ENCODE peak calls at places on chromosomes 1 and 21, in ten cellular contexts. M, V, G, D, K, S, B, L, T and E are unnamed samples.

GRCh38 chr1:156263288-156263655 is 15.4 kb upstream of the PAQR6 start:
- DNase-seq in M (no peak), V (no peak), G (no peak), D (no peak), K (no peak), S (no peak), B (no peak), L (no peak), T (no peak), E (no peak)

GRCh38 chr1:180901221-180901990 is 11.3 kb upstream of the KIAA1614 start:
- DNase-seq in M (no peak), V (no peak), G (no peak), D (no peak), K (no peak), S (no peak), B (no peak), L (no peak), T (no peak), E (no peak)

GRCh38 chr1:210024996-210025395 is 87.0 kb downstream of the SYT14 start:
- DNase-seq in M (no peak), V (no peak), G (no peak), D (no peak), K (no peak), S (no peak), B (no peak), L (no peak), T (no peak), E (no peak)

GRCh38 chr1:40712997-40713396 is 21.5 kb downstream of the NFYC start:
- DNase-seq in M (no peak), V (no peak), G (no peak), D (no peak), K (no peak), S (no peak), B (no peak), L (no peak), T (no peak), E (no peak)

GRCh38 chr1:210477328-210477924 is 148.7 kb downstream of the HHAT start:
- DNase-seq in M (no peak), V (no peak), G (no peak), D (no peak), K (no peak), S (peak), B (no peak), L (no peak), T (no peak), E (peak)

GRCh38 chr1:99218999-99219398 is 45.3 kb upstream of the PLPPR4 start:
- DNase-seq in M (no peak), V (no peak), G (no peak), D (no peak), K (no peak), S (no peak), B (no peak), L (no peak), T (no peak), E (no peak)

GRCh38 chr1:38558055-38558454 is 301.5 kb downstream of the RRAGC start:
- DNase-seq in M (no peak), V (no peak), G (no peak), D (no peak), K (no peak), S (no peak), B (no peak), L (no peak), T (no peak), E (no peak)

GRCh38 chr1:53116307-53116810 is 26.1 kb downstream of the SLC1A7 start:
- DNase-seq in M (no peak), V (no peak), G (no peak), D (no peak), K (no peak), S (no peak), B (no peak), L (no peak), T (no peak), E (no peak)

GRCh38 chr21:30831194-30831765 is 1.7 kb upstream of the KRTAP7-1 start:
- DNase-seq in M (peak), V (peak), G (peak), D (no peak), K (no peak), S (no peak), B (no peak), L (no peak), T (peak), E (no peak)

GRCh38 chr1:31216016-31216415 is 23.7 kb downstream of the NKAIN1 start:
- DNase-seq in M (peak), V (no peak), G (no peak), D (no peak), K (no peak), S (no peak), B (peak), L (no peak), T (peak), E (no peak)

GRCh38 chr1:191350938-191351337 is 807.3 kb upstream of the RGS18 start:
- DNase-seq in M (no peak), V (no peak), G (no peak), D (no peak), K (no peak), S (no peak), B (no peak), L (no peak), T (no peak), E (no peak)

GRCh38 chr1:42833981-42834380 is 12.4 kb upstream of the ZNF691 start:
- DNase-seq in M (no peak), V (no peak), G (no peak), D (no peak), K (no peak), S (no peak), B (no peak), L (no peak), T (no peak), E (no peak)

GRCh38 chr1:193270996-193271395 is 84.6 kb upstream of the B3GALT2 start:
- DNase-seq in M (peak), V (no peak), G (no peak), D (no peak), K (peak), S (no peak), B (no peak), L (no peak), T (peak), E (peak)

GRCh38 chr21:27258222-27258621 is 291.3 kb upstream of the ADAMTS5 start:
- DNase-seq in M (no peak), V (no peak), G (no peak), D (no peak), K (no peak), S (no peak), B (no peak), L (no peak), T (no peak), E (no peak)

GRCh38 chr1:182885591-182885990 is 46.4 kb downstream of the DHX9 start:
- DNase-seq in M (no peak), V (no peak), G (no peak), D (no peak), K (no peak), S (no peak), B (no peak), L (no peak), T (no peak), E (no peak)

GRCh38 chr1:111436726-111437125 is 9.2 kb upstream of the OVGP1 start:
- DNase-seq in M (no peak), V (no peak), G (no peak), D (no peak), K (peak), S (no peak), B (no peak), L (peak), T (peak), E (no peak)

GRCh38 chr1:4002061-4002521 is 102.0 kb upstream of the C1orf174 start:
- DNase-seq in M (no peak), V (no peak), G (no peak), D (no peak), K (no peak), S (no peak), B (no peak), L (no peak), T (no peak), E (no peak)

GRCh38 chr1:197180252-197180878 is 33.9 kb upstream of the ASPM start:
- DNase-seq in M (peak), V (no peak), G (no peak), D (no peak), K (peak), S (no peak), B (no peak), L (no peak), T (peak), E (no peak)

GRCh38 chr1:178020968-178021640 is 51.2 kb upstream of the SEC16B start:
- DNase-seq in M (no peak), V (no peak), G (no peak), D (no peak), K (no peak), S (no peak), B (no peak), L (no peak), T (no peak), E (no peak)

GRCh38 chr1:248837045-248837793 is 805 bp upstream of the ZNF672 start:
- DNase-seq in M (no peak), V (no peak), G (no peak), D (no peak), K (no peak), S (no peak), B (no peak), L (no peak), T (no peak), E (no peak)

GRCh38 chr1:39751595-39751994 is 12.9 kb downstream of the PPIE start:
- DNase-seq in M (no peak), V (no peak), G (no peak), D (no peak), K (no peak), S (no peak), B (no peak), L (no peak), T (no peak), E (no peak)

GRCh38 chr1:53069663-53070327 is 7.8 kb downstream of the PODN start:
- DNase-seq in M (no peak), V (no peak), G (no peak), D (no peak), K (no peak), S (no peak), B (peak), L (no peak), T (no peak), E (no peak)

GRCh38 chr1:91885331-91885715 is 628 bp downstream of the TGFBR3 start:
- DNase-seq in M (no peak), V (peak), G (no peak), D (no peak), K (no peak), S (no peak), B (peak), L (no peak), T (peak), E (no peak)

GRCh38 chr1:33137800-33138199 is 44.0 kb downstream of the TRIM62 start:
- DNase-seq in M (peak), V (peak), G (peak), D (no peak), K (no peak), S (no peak), B (peak), L (no peak), T (peak), E (no peak)